ENCODE peak calls at places on chromosomes 1 and 21, in four cellular contexts. Z, Q, F and D are unnamed samples.

GRCh38 chr1:205257735-205258134 is 30.0 kb downstream of the TMCC2 start:
- DNase-seq in Z (no peak), Q (no peak), F (no peak), D (no peak)

GRCh38 chr1:234971586-234972297 is 156.9 kb downstream of the TOMM20 start:
- DNase-seq in Z (no peak), Q (no peak), F (no peak), D (peak)

GRCh38 chr1:222815367-222815765 is 527 bp downstream of the DISP1 start:
- DNase-seq in Z (no peak), Q (peak), F (peak), D (peak)

GRCh38 chr1:2957329-2957728 is 63.9 kb upstream of the ACTRT2 start:
- DNase-seq in Z (no peak), Q (no peak), F (no peak), D (no peak)

GRCh38 chr1:223715710-223716103 is 3.4 kb downstream of the CAPN2 start:
- DNase-seq in Z (no peak), Q (no peak), F (no peak), D (no peak)

GRCh38 chr1:40740039-40740991 is 43.3 kb upstream of the KCNQ4 start:
- DNase-seq in Z (no peak), Q (no peak), F (no peak), D (no peak)

GRCh38 chr1:179591592-179592580 is at the start of gene TDRD5:
- DNase-seq in Z (no peak), Q (no peak), F (no peak), D (no peak)

GRCh38 chr1:107152332-107152731 is 11.5 kb downstream of the NTNG1 start:
- DNase-seq in Z (no peak), Q (no peak), F (no peak), D (no peak)

GRCh38 chr21:37636152-37636860 is 269.7 kb downstream of the DYRK1A start:
- DNase-seq in Z (no peak), Q (peak), F (peak), D (peak)

GRCh38 chr1:67250051-67250653 is 57.5 kb upstream of the IL12RB2 start:
- DNase-seq in Z (no peak), Q (peak), F (no peak), D (no peak)

GRCh38 chr21:41901099-41901498 is 22.0 kb upstream of the PRDM15 start:
- DNase-seq in Z (no peak), Q (no peak), F (no peak), D (no peak)

GRCh38 chr1:35929730-35930592 is 944 bp upstream of the AGO3 start:
- DNase-seq in Z (peak), Q (peak), F (peak), D (peak)

GRCh38 chr1:241733899-241734298 is 81.8 kb downstream of the WDR64 start:
- DNase-seq in Z (no peak), Q (no peak), F (no peak), D (no peak)

GRCh38 chr1:117573386-117574040 is 32.3 kb upstream of the TENT5C start:
- DNase-seq in Z (no peak), Q (peak), F (peak), D (peak)

GRCh38 chr1:234716907-234717375 is 107.0 kb upstream of the IRF2BP2 start:
- DNase-seq in Z (no peak), Q (no peak), F (no peak), D (peak)

GRCh38 chr21:36735724-36736310 is 36.9 kb downstream of the SIM2 start:
- DNase-seq in Z (no peak), Q (no peak), F (no peak), D (no peak)

GRCh38 chr21:23593582-23593981 is 2013.7 kb downstream of the MRPL39 start:
- DNase-seq in Z (no peak), Q (no peak), F (no peak), D (no peak)

GRCh38 chr1:21584096-21584495 is 74.9 kb downstream of the ALPL start:
- DNase-seq in Z (no peak), Q (no peak), F (no peak), D (no peak)

GRCh38 chr21:33217168-33217567 is 12.6 kb upstream of the IFNAR2 start:
- DNase-seq in Z (no peak), Q (no peak), F (no peak), D (no peak)

GRCh38 chr1:90836345-90836679 is 119.2 kb upstream of the BARHL2 start:
- DNase-seq in Z (no peak), Q (no peak), F (no peak), D (no peak)

GRCh38 chr1:93616996-93617669 is 64.5 kb downstream of the BCAR3 start:
- DNase-seq in Z (no peak), Q (no peak), F (peak), D (no peak)

GRCh38 chr1:38690790-38691189 is 168.8 kb downstream of the RRAGC start:
- DNase-seq in Z (no peak), Q (no peak), F (peak), D (no peak)

GRCh38 chr1:54826226-54826816 is 25.2 kb upstream of the TTC22 start:
- DNase-seq in Z (no peak), Q (no peak), F (no peak), D (no peak)

GRCh38 chr1:241990040-241990439 is 8.9 kb downstream of the MAP1LC3C start:
- DNase-seq in Z (no peak), Q (peak), F (peak), D (peak)

GRCh38 chr1:172320723-172321122 is 99.8 kb upstream of the C1orf105 start:
- DNase-seq in Z (no peak), Q (peak), F (peak), D (no peak)

GRCh38 chr1:153534933-153535663 is 693 bp downstream of the S100A6 start:
- DNase-seq in Z (no peak), Q (no peak), F (peak), D (no peak)

GRCh38 chr1:40802078-40803075 is 18.8 kb downstream of the KCNQ4 start:
- DNase-seq in Z (peak), Q (peak), F (peak), D (peak)

GRCh38 chr1:16233431-16233830 is 3.6 kb downstream of the CPLANE2 start:
- DNase-seq in Z (no peak), Q (no peak), F (no peak), D (no peak)

GRCh38 chr1:154166207-154166606 is 11.3 kb upstream of the NUP210L start:
- DNase-seq in Z (no peak), Q (no peak), F (no peak), D (no peak)

GRCh38 chr1:212819704-212820103 is 27.7 kb downstream of the SPATA45 start:
- DNase-seq in Z (no peak), Q (no peak), F (no peak), D (peak)

GRCh38 chr1:146039844-146040194 is 18.3 kb upstream of the HJV start:
- DNase-seq in Z (no peak), Q (peak), F (no peak), D (no peak)

GRCh38 chr1:204846546-204846945 is 24.1 kb upstream of the NFASC start:
- DNase-seq in Z (no peak), Q (no peak), F (no peak), D (no peak)

GRCh38 chr1:41020109-41020576 is 1.4 kb downstream of the SLFNL1 start:
- DNase-seq in Z (no peak), Q (no peak), F (no peak), D (no peak)

GRCh38 chr1:231626535-231626950 is at the start of gene DISC1:
- DNase-seq in Z (peak), Q (peak), F (peak), D (peak)

GRCh38 chr1:201481761-201482493 is 12.9 kb upstream of the PHLDA3 start:
- DNase-seq in Z (peak), Q (peak), F (peak), D (peak)

GRCh38 chr1:78492376-78492950 is 1.7 kb downstream of the PTGFR start:
- DNase-seq in Z (no peak), Q (peak), F (peak), D (peak)

GRCh38 chr1:78490861-78491310 is at the start of gene PTGFR:
- DNase-seq in Z (no peak), Q (peak), F (peak), D (peak)

GRCh38 chr1:78493456-78493855 is 2.7 kb downstream of the PTGFR start:
- DNase-seq in Z (no peak), Q (no peak), F (peak), D (no peak)

GRCh38 chr1:78497196-78497595 is 6.4 kb downstream of the PTGFR start:
- DNase-seq in Z (no peak), Q (no peak), F (peak), D (no peak)

DNA sequence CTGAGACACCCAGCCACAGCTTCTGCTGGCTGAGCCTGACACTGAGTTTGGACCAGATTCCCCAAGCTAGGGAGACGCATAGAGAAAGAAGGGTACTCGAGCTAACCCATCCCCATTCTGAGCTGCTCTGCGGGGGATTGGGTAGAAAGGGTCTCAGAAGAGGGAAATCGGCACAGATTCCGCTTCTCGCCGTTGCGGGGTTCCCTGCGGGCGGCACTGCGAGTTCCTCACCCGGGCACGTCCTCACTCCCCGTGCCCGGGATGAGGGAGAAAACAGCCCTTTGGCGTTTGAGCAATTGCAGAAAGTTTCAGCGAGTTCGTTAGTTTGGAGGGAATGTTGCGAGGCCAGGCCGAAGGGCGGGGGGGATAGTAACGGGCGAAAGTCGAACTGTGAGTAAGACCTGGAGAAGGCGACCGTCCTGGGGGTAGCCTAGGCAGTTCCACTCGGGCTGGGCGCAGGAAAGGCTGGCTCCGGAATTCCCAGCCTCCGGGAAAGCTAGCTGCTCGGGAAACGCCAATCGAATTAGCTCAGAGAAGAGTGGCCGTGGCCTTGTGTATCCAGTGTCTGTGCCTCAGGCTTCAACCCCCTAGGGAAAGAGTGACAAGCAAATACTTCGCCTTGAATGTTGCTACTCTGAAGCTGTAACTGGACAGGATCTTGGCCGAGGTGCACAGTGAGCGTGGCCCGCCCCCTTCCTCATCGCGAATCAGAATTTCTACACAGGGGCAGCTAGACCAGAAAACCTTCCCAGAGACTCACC is 717 bp downstream of the PTGFR start:
- DNase-seq in Z (no peak), Q (peak), F (peak), D (peak)
- TF ChIP-seq EZH2 in Z (no peak), Q (no peak), F (no peak), D (peak)

GRCh38 chr1:6959491-6959890 is 174.2 kb downstream of the CAMTA1 start:
- DNase-seq in Z (no peak), Q (peak), F (no peak), D (no peak)
- TF ChIP-seq EZH2phosphoT487 in Z (no peak), Q (no peak), F (no peak), D (no peak)

GRCh38 chr1:23169727-23170335 is 1.2 kb upstream of the LUZP1 start:
- DNase-seq in Z (no peak), Q (no peak), F (peak), D (peak)
- H3K4me3 ChIP-seq in Z (no peak), Q (no peak), F (peak), D (no peak)

DNA sequence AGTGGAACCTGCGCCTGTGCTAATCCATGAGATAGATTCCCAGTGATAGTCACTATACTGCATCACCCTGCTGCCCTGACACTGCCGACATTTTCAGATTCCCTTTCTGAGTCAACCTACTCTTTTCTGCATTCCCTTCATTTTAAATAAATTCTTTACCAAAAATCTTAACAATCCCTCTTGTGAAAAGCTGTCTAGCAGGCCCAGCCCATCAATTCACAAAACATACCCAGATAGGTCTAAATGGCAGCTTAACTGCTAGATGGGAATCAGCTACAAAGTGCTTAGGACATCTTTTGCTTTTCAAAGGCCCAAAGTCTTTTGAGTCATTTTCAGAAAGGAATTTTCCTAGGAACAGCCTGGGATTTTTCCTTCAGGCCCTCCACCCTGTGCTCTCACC is 180.1 kb upstream of the PTBP2 start:
- DNase-seq in Z (no peak), Q (no peak), F (no peak), D (no peak)
- TF ChIP-seq EZH2 in Z (no peak), Q (no peak), F (no peak), D (no peak)

DNA sequence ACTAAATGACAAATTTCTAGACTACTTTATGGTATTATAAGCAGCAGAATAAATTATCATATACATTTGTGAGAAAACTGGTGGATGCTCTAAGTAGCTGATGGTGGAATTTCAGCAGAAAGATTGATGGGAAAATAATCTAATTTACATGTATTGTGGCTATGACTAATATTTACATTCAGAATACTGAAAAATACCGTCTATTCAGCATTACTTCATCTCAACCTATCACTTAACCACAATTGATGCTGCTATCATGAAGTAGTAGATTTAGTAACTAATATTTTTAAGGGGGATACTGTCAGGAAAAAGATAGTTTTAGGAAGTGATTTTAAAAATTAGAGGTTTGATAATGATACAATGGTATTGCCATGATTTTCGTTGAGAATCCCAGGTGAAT is 137.9 kb downstream of the IFI44 start:
- DNase-seq in Z (no peak), Q (no peak), F (no peak), D (no peak)
- TF ChIP-seq EZH2phosphoT487 in Z (no peak), Q (no peak), F (no peak), D (no peak)

GRCh38 chr1:34794790-34795180 is 2.0 kb downstream of the GJA4 start:
- DNase-seq in Z (no peak), Q (no peak), F (no peak), D (no peak)
- H3K4me3 ChIP-seq in Z (no peak), Q (no peak), F (no peak), D (no peak)

GRCh38 chr1:217149791-217150190 is 426.6 kb upstream of the ESRRG start:
- DNase-seq in Z (no peak), Q (no peak), F (no peak), D (no peak)
- TF ChIP-seq EZH2 in Z (no peak), Q (no peak), F (no peak), D (no peak)

DNA sequence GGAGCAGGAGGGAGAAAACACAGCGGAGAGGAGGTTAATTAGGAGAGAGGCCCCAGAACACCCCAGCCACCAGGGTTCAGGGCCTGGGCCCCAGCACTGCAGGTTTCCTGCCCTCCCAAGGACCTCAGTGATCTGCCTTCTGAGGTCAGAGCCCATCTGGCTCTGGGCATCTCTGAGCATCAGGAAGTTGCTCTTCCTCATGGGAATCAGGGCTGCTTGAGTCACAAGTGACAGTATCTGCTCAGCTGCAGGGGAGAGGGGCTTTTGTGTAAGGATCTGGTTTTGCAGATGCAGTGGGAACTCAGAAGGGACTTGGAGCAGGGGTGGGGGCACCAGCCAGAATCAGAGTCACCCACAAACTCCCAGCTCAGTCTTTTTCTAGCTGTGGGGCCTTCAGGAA is 472.1 kb downstream of the PTPRU start:
- DNase-seq in Z (no peak), Q (peak), F (peak), D (no peak)
- TF ChIP-seq EZH2phosphoT487 in Z (no peak), Q (no peak), F (no peak), D (no peak)

GRCh38 chr1:24696033-24696755 is 49.1 kb upstream of the CLIC4 start:
- DNase-seq in Z (no peak), Q (no peak), F (no peak), D (no peak)

GRCh38 chr1:24694380-24694843 is 50.8 kb upstream of the CLIC4 start:
- DNase-seq in Z (peak), Q (no peak), F (peak), D (peak)

GRCh38 chr1:24693827-24694379 is 50.8 kb downstream of the SRRM1 start:
- DNase-seq in Z (no peak), Q (no peak), F (peak), D (no peak)

GRCh38 chr1:24696756-24697330 is 48.4 kb upstream of the CLIC4 start:
- DNase-seq in Z (no peak), Q (no peak), F (no peak), D (no peak)

DNA sequence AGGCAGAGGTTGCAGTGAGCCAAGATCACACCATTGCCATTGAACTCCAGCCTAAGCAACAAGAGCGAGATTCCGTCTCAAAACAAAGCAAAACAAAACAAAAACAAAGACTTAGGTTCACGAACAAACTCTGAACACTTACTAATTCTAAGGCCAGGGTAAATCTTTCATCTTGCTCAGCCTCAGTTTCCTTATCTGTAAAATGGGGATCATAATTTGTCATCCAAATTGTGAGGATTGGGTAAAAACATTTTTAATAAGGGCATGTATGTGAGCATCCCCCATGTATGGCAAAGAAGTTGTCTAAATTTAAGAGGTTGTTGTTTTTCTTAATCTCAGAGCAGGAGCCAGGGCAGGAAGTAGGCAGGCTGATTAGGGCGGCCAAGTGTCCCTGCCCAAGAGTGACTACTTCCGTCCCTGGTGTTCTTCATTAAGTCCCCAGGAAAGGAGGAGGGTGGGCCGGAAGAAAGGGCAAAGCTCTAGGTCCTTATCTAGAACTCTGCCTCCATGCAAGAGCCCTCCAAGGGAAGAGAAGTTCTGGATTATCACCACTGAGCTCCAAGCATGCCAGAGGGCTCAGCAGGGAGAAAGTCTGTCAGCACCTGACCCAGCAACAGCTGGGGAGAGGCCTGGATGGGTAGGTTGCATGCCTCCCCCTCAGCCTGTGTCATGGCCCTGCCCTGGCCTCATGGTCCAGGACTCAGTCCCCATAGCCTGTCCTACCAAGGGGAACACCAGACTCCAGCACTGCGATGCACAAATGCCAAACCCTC is 49.9 kb upstream of the CLIC4 start:
- DNase-seq in Z (no peak), Q (no peak), F (peak), D (no peak)
- H3K4me3 ChIP-seq in Z (no peak), Q (no peak), F (no peak), D (no peak)

GRCh38 chr1:44720281-44720680 is 10.7 kb downstream of the RNU5D-1 start:
- DNase-seq in Z (no peak), Q (no peak), F (no peak), D (no peak)

GRCh38 chr1:44719318-44719717 is 11.7 kb downstream of the RNU5D-1 start:
- DNase-seq in Z (no peak), Q (no peak), F (peak), D (no peak)

GRCh38 chr1:44723064-44723463 is 7.9 kb downstream of the RNU5D-1 start:
- DNase-seq in Z (no peak), Q (no peak), F (no peak), D (no peak)

GRCh38 chr1:44723496-44724407 is 7.2 kb downstream of the RNU5D-1 start:
- DNase-seq in Z (peak), Q (no peak), F (no peak), D (no peak)

GRCh38 chr1:44721521-44722361 is 9.2 kb downstream of the RNU5D-1 start:
- DNase-seq in Z (peak), Q (peak), F (peak), D (peak)
- TF ChIP-seq EZH2 in Z (no peak), Q (no peak), F (no peak), D (no peak)